ENCODE peak calls at places on chromosomes 6 and 20, in seven cellular contexts. A, S, L, H, G, V and M are unnamed samples.

GRCh38 chr6:157981132-157981394 is 600 bp upstream of the SYNJ2 start:
- DNase-seq in S (no peak), L (peak; percentile 45), A (no peak), H (no peak), V (no peak), G (no peak), M (no peak)

GRCh38 chr6:67009818-67010217 is 1302.8 kb upstream of the EYS start:
- DNase-seq in L (peak; percentile 78), V (peak; percentile 22), S (no peak), H (peak; percentile 39), A (no peak), G (no peak), M (no peak)

GRCh38 chr6:110475255-110475654 is 1.2 kb downstream of the SLC22A16 start:
- DNase-seq in V (no peak), H (no peak), S (no peak), A (no peak), G (no peak), L (no peak), M (no peak)

GRCh38 chr6:139996253-139996834 is 621.9 kb upstream of the CITED2 start:
- DNase-seq in A (no peak), V (no peak), G (no peak), H (peak; percentile 48), L (peak; percentile 62), S (no peak), M (peak; percentile 25)

GRCh38 chr6:116682334-116682712 is 1.3 kb downstream of the KPNA5 start:
- DNase-seq in H (no peak), S (no peak), L (no peak), G (peak; percentile 17), V (peak; percentile 16), A (no peak), M (peak; percentile 8)

GRCh38 chr6:17980329-17980728 is 7.1 kb downstream of the KIF13A start:
- DNase-seq in S (no peak), H (no peak), L (no peak), G (no peak), V (no peak), A (no peak), M (no peak)

GRCh38 chr6:79076160-79076559 is 1.9 kb downstream of the PHIP start:
- DNase-seq in L (no peak), S (no peak), H (peak; percentile 3), A (no peak), G (peak; percentile 7), V (no peak), M (no peak)

GRCh38 chr6:43436577-43437282 is 9.4 kb downstream of the ABCC10 start:
- DNase-seq in G (no peak), A (no peak), V (peak; percentile 77), L (no peak), H (peak; percentile 97), S (peak; percentile 23), M (no peak)

GRCh38 chr6:996271-996852 is 303.4 kb upstream of the EXOC2 start:
- DNase-seq in S (no peak), L (no peak), V (no peak), G (no peak), H (no peak), A (no peak), M (no peak)

GRCh38 chr6:3523288-3523670 is 66.4 kb upstream of the SLC22A23 start:
- DNase-seq in H (no peak), A (no peak), L (no peak), V (no peak), S (no peak), G (no peak), M (no peak)

GRCh38 chr6:160300076-160300695 is 41.6 kb upstream of the SLC22A2 start:
- DNase-seq in A (no peak), S (no peak), V (no peak), H (peak; percentile 28), L (peak; percentile 34), G (no peak), M (no peak)

GRCh38 chr6:116220172-116220571 is 33.7 kb downstream of the TSPYL4 start:
- DNase-seq in H (no peak), A (no peak), L (no peak), G (peak; percentile 52), S (no peak), V (no peak), M (no peak)

GRCh38 chr6:140183881-140184280 is 809.4 kb upstream of the CITED2 start:
- DNase-seq in H (no peak), S (peak; percentile 51), G (no peak), A (no peak), V (no peak), L (no peak), M (no peak)

GRCh38 chr20:5557123-5557522 is 193.1 kb upstream of the SHLD1 start:
- DNase-seq in H (peak; percentile 61), V (peak; percentile 66), L (peak; percentile 76), A (peak; percentile 13), G (peak; percentile 54), S (no peak), M (peak; percentile 34)

GRCh38 chr20:50281831-50282591 is 91.4 kb downstream of the CEBPB start:
- DNase-seq in H (peak; percentile 71), V (no peak), L (peak; percentile 78), A (no peak), G (no peak), S (no peak), M (no peak)

GRCh38 chr6:73180076-73180717 is 45.1 kb downstream of the KHDC1L start:
- DNase-seq in H (no peak), S (no peak), V (peak; percentile 1), G (no peak), A (no peak), L (no peak), M (no peak)

GRCh38 chr20:52247548-52247947 is 56.0 kb upstream of the ZFP64 start:
- DNase-seq in G (no peak), L (no peak), S (no peak), H (no peak), V (no peak), A (no peak), M (no peak)

GRCh38 chr20:9068232-9068781 is 580 bp upstream of the PLCB4 start:
- DNase-seq in A (no peak), V (peak; percentile 69), S (no peak), L (peak; percentile 75), G (peak; percentile 92), H (no peak), M (no peak)
- TF ChIP-seq CTCF in A (no peak), V (no peak), S (no peak), L (no peak), G (no peak), H (no peak), M (no peak)

GRCh38 chr20:2708665-2709064 is 16.1 kb downstream of the EBF4 start:
- DNase-seq in A (no peak), H (no peak), G (no peak), S (no peak), L (no peak), V (no peak), M (no peak)

GRCh38 chr20:2707353-2708072 is 14.9 kb downstream of the EBF4 start:
- DNase-seq in L (no peak), G (no peak), H (no peak), V (no peak), S (no peak), A (no peak), M (no peak)

GRCh38 chr20:2709205-2709981 is 16.8 kb downstream of the EBF4 start:
- DNase-seq in H (no peak), V (no peak), S (no peak), L (no peak), A (no peak), G (no peak), M (no peak)

GRCh38 chr20:2708073-2708415 is 15.5 kb downstream of the EBF4 start:
- DNase-seq in V (no peak), A (no peak), H (no peak), S (no peak), L (no peak), G (no peak), M (no peak)

GRCh38 chr20:2713285-2713684 is 20.7 kb downstream of the EBF4 start:
- DNase-seq in S (no peak), H (peak; percentile 52), A (no peak), V (peak; percentile 46), L (peak; percentile 66), G (no peak), M (no peak)
- TF ChIP-seq CTCF in S (no peak), H (peak; percentile 82), A (peak; percentile 60), V (peak; percentile 65), L (peak; percentile 61), G (peak; percentile 27), M (peak; percentile 46)

GRCh38 chr6:39861663-39862062 is 69.5 kb downstream of the DAAM2 start:
- DNase-seq in S (no peak), L (peak; percentile 26), H (no peak), G (no peak), A (no peak), V (no peak), M (no peak)

GRCh38 chr6:39873439-39873838 is 60.8 kb downstream of the MOCS1 start:
- DNase-seq in L (no peak), G (no peak), S (no peak), V (no peak), A (no peak), H (no peak), M (no peak)

GRCh38 chr6:39870950-39871349 is 63.3 kb downstream of the MOCS1 start:
- DNase-seq in H (no peak), V (no peak), A (no peak), L (peak; percentile 18), S (no peak), G (no peak), M (no peak)

GRCh38 chr6:39865011-39865888 is 69.0 kb downstream of the MOCS1 start:
- DNase-seq in G (peak; percentile 65), V (peak; percentile 69), S (no peak), A (peak; percentile 50), H (peak; percentile 74), L (peak; percentile 97), M (no peak)

GRCh38 chr6:39867592-39867991 is 66.7 kb downstream of the MOCS1 start:
- DNase-seq in A (no peak), V (no peak), G (no peak), S (no peak), H (no peak), L (peak; percentile 66), M (no peak)
- TF ChIP-seq CTCF in A (no peak), V (peak; percentile 37), G (no peak), S (peak; percentile 12), H (peak; percentile 54), L (peak; percentile 50), M (no peak)

GRCh38 chr20:46741924-46742692 is 32.7 kb downstream of the SLC2A10 start:
- DNase-seq in V (peak; percentile 60), S (no peak), G (no peak), L (peak; percentile 17), H (no peak), A (no peak), M (no peak)

GRCh38 chr20:46743088-46743487 is 33.6 kb downstream of the SLC2A10 start:
- DNase-seq in L (peak; percentile 17), A (no peak), H (no peak), S (no peak), G (no peak), V (no peak), M (no peak)

GRCh38 chr20:46735436-46735835 is 26.0 kb downstream of the SLC2A10 start:
- DNase-seq in S (no peak), A (no peak), L (no peak), H (no peak), V (no peak), G (no peak), M (no peak)

GRCh38 chr20:46740214-46740609 is 30.8 kb downstream of the SLC2A10 start:
- DNase-seq in L (no peak), A (no peak), G (no peak), V (no peak), H (no peak), S (no peak), M (no peak)

GRCh38 chr20:46739441-46740213 is 30.2 kb downstream of the SLC2A10 start:
- DNase-seq in S (no peak), G (no peak), A (peak; percentile 28), H (no peak), V (peak; percentile 89), L (no peak), M (no peak)
- TF ChIP-seq CTCF in S (no peak), G (no peak), A (no peak), H (no peak), V (no peak), L (no peak), M (no peak)